ENCODE peak calls at places on chromosome 13, in six cellular contexts. One of them, this sample, is unnamed.

GRCh38 chr13:76641056-76641455 is 245.1 kb downstream of the KCTD12 start:
- DNase-seq in RWPE2: no peak
- DNase-seq in activated T-helper 2 cell treated with anti-CD3 and anti-CD28 coated beads, Interferon-gamma antibody, Interleukin-2, Interleukin-4, amounts not matched to agents 10 μg/mL and 5 μg/mL and 100 μg/mL, durations not matched to agents 14 hours and 24 hours and 36 hours: no peak
- DNase-seq in hypothalamus: no peak
- DNase-seq in nephron progenitor cell: no peak
- DNase-seq in SK-N-SH: peak
- DNase-seq in this sample: no peak

GRCh38 chr13:110261166-110262081 is 45.5 kb downstream of the COL4A1 start:
- DNase-seq in hypothalamus: no peak
- DNase-seq in activated T-helper 2 cell treated with anti-CD3 and anti-CD28 coated beads, Interferon-gamma antibody, Interleukin-2, Interleukin-4, amounts not matched to agents 10 μg/mL and 5 μg/mL and 100 μg/mL, durations not matched to agents 14 hours and 24 hours and 36 hours: no peak
- DNase-seq in RWPE2: no peak
- DNase-seq in SK-N-SH: no peak
- DNase-seq in nephron progenitor cell: no peak
- DNase-seq in this sample: no peak

GRCh38 chr13:93859666-93860065 is 619.8 kb downstream of the DCT start:
- DNase-seq in RWPE2: no peak
- DNase-seq in activated T-helper 2 cell treated with anti-CD3 and anti-CD28 coated beads, Interferon-gamma antibody, Interleukin-2, Interleukin-4, amounts not matched to agents 10 μg/mL and 5 μg/mL and 100 μg/mL, durations not matched to agents 14 hours and 24 hours and 36 hours: no peak
- DNase-seq in hypothalamus: no peak
- DNase-seq in nephron progenitor cell: no peak
- DNase-seq in SK-N-SH: no peak
- DNase-seq in this sample: no peak

GRCh38 chr13:41900918-41901317 is 60.0 kb downstream of the VWA8 start:
- DNase-seq in RWPE2: no peak
- DNase-seq in hypothalamus: no peak
- DNase-seq in nephron progenitor cell: no peak
- DNase-seq in activated T-helper 2 cell treated with anti-CD3 and anti-CD28 coated beads, Interferon-gamma antibody, Interleukin-2, Interleukin-4, amounts not matched to agents 10 μg/mL and 5 μg/mL and 100 μg/mL, durations not matched to agents 14 hours and 24 hours and 36 hours: no peak
- DNase-seq in SK-N-SH: no peak
- DNase-seq in this sample: no peak

GRCh38 chr13:30493670-30494381 is 28.1 kb upstream of the HMGB1 start:
- DNase-seq in nephron progenitor cell: no peak
- DNase-seq in hypothalamus: no peak
- DNase-seq in RWPE2: no peak
- DNase-seq in SK-N-SH: no peak
- DNase-seq in activated T-helper 2 cell treated with anti-CD3 and anti-CD28 coated beads, Interferon-gamma antibody, Interleukin-2, Interleukin-4, amounts not matched to agents 10 μg/mL and 5 μg/mL and 100 μg/mL, durations not matched to agents 14 hours and 24 hours and 36 hours: no peak
- DNase-seq in this sample: no peak

GRCh38 chr13:19592657-19593175 is 31.4 kb upstream of the TPTE2 start:
- DNase-seq in activated T-helper 2 cell treated with anti-CD3 and anti-CD28 coated beads, Interferon-gamma antibody, Interleukin-2, Interleukin-4, amounts not matched to agents 10 μg/mL and 5 μg/mL and 100 μg/mL, durations not matched to agents 14 hours and 24 hours and 36 hours: no peak
- DNase-seq in nephron progenitor cell: no peak
- DNase-seq in hypothalamus: no peak
- DNase-seq in SK-N-SH: no peak
- DNase-seq in RWPE2: no peak
- DNase-seq in this sample: no peak

GRCh38 chr13:77300176-77301141 is 26.4 kb downstream of the MYCBP2 start:
- DNase-seq in SK-N-SH: no peak
- DNase-seq in hypothalamus: no peak
- DNase-seq in RWPE2: no peak
- DNase-seq in activated T-helper 2 cell treated with anti-CD3 and anti-CD28 coated beads, Interferon-gamma antibody, Interleukin-2, Interleukin-4, amounts not matched to agents 10 μg/mL and 5 μg/mL and 100 μg/mL, durations not matched to agents 14 hours and 24 hours and 36 hours: no peak
- DNase-seq in nephron progenitor cell: no peak
- DNase-seq in this sample: no peak

GRCh38 chr13:40535345-40535836 is 131.1 kb downstream of the FOXO1 start:
- DNase-seq in nephron progenitor cell: no peak
- DNase-seq in activated T-helper 2 cell treated with anti-CD3 and anti-CD28 coated beads, Interferon-gamma antibody, Interleukin-2, Interleukin-4, amounts not matched to agents 10 μg/mL and 5 μg/mL and 100 μg/mL, durations not matched to agents 14 hours and 24 hours and 36 hours: no peak
- DNase-seq in SK-N-SH: no peak
- DNase-seq in hypothalamus: no peak
- DNase-seq in RWPE2: no peak
- DNase-seq in this sample: no peak

GRCh38 chr13:59472134-59472533 is 691.6 kb downstream of the DIAPH3 start:
- DNase-seq in nephron progenitor cell: no peak
- DNase-seq in SK-N-SH: no peak
- DNase-seq in hypothalamus: no peak
- DNase-seq in RWPE2: no peak
- DNase-seq in activated T-helper 2 cell treated with anti-CD3 and anti-CD28 coated beads, Interferon-gamma antibody, Interleukin-2, Interleukin-4, amounts not matched to agents 10 μg/mL and 5 μg/mL and 100 μg/mL, durations not matched to agents 14 hours and 24 hours and 36 hours: no peak
- DNase-seq in this sample: no peak

GRCh38 chr13:30832845-30833332 is 73.2 kb upstream of the MEDAG start:
- DNase-seq in hypothalamus: no peak
- DNase-seq in RWPE2: peak
- DNase-seq in activated T-helper 2 cell treated with anti-CD3 and anti-CD28 coated beads, Interferon-gamma antibody, Interleukin-2, Interleukin-4, amounts not matched to agents 10 μg/mL and 5 μg/mL and 100 μg/mL, durations not matched to agents 14 hours and 24 hours and 36 hours: no peak
- DNase-seq in SK-N-SH: peak
- DNase-seq in nephron progenitor cell: peak
- DNase-seq in this sample: no peak

GRCh38 chr13:75308222-75308621 is 173.7 kb downstream of the TBC1D4 start:
- DNase-seq in nephron progenitor cell: no peak
- DNase-seq in RWPE2: no peak
- DNase-seq in activated T-helper 2 cell treated with anti-CD3 and anti-CD28 coated beads, Interferon-gamma antibody, Interleukin-2, Interleukin-4, amounts not matched to agents 10 μg/mL and 5 μg/mL and 100 μg/mL, durations not matched to agents 14 hours and 24 hours and 36 hours: no peak
- DNase-seq in hypothalamus: no peak
- DNase-seq in SK-N-SH: no peak
- DNase-seq in this sample: no peak